ENCODE peak calls at places on chromosome 1, in six cellular contexts. R is kidney glomerular epithelial cell, E is M059J, H is cerebellum, S is foreskin fibroblast, N is type B pancreatic cell. A is an unnamed sample.

GRCh38 chr1:155077758-155078495 is 710 bp upstream of the EFNA3 start:
- DNase-seq in R (no peak), S (peak), N (no peak), E (no peak), H (no peak), A (peak)

GRCh38 chr1:25645641-25646400 is 29.2 kb downstream of the MAN1C1 start:
- DNase-seq in S (no peak), H (no peak), R (no peak), N (peak), E (no peak), A (no peak)

GRCh38 chr1:208542309-208542708 is 298.1 kb upstream of the PLXNA2 start:
- DNase-seq in R (no peak), E (no peak), S (peak), H (no peak), N (no peak), A (no peak)

GRCh38 chr1:228236744-228237143 is 28.9 kb downstream of the OBSCN start:
- DNase-seq in E (peak), R (no peak), N (peak), H (no peak), S (peak), A (no peak)

GRCh38 chr1:3436451-3436850 is 18.0 kb upstream of the ARHGEF16 start:
- DNase-seq in S (no peak), E (no peak), R (no peak), H (no peak), N (no peak), A (peak)

GRCh38 chr1:209807509-209807908 is 1.6 kb upstream of the IRF6 start:
- DNase-seq in H (no peak), E (no peak), S (no peak), N (no peak), R (no peak), A (no peak)

GRCh38 chr1:209648931-209649776 is 3.1 kb downstream of the LAMB3 start:
- DNase-seq in H (no peak), E (peak), R (peak), N (no peak), S (peak), A (no peak)

GRCh38 chr1:4836574-4836973 is 182.2 kb downstream of the AJAP1 start:
- DNase-seq in N (no peak), E (no peak), H (no peak), R (no peak), S (no peak), A (no peak)

GRCh38 chr1:7862211-7863060 is 9.6 kb upstream of the UTS2 start:
- DNase-seq in H (no peak), S (no peak), E (no peak), N (no peak), R (no peak), A (no peak)

GRCh38 chr1:37849480-37849879 is 9.9 kb downstream of the MTF1 start:
- DNase-seq in S (no peak), N (no peak), E (no peak), H (no peak), R (no peak), A (no peak)

GRCh38 chr1:205365945-205366463 is 9.3 kb upstream of the KLHDC8A start:
- DNase-seq in S (no peak), R (no peak), N (no peak), E (peak), H (peak), A (no peak)

GRCh38 chr1:91795601-91796389 is 90.2 kb downstream of the TGFBR3 start:
- DNase-seq in E (peak), R (peak), S (peak), H (no peak), N (no peak), A (no peak)

GRCh38 chr1:2455757-2456156 is 20.3 kb upstream of the PLCH2 start:
- DNase-seq in E (peak), N (no peak), H (no peak), R (no peak), S (peak), A (no peak)

GRCh38 chr1:19043579-19044443 is 87.3 kb upstream of the IFFO2 start:
- DNase-seq in H (no peak), E (no peak), N (no peak), S (no peak), R (no peak), A (peak)

A was measured in aorta.